ENCODE peak calls at places on chromosomes 7 and 10, in five cellular contexts. One of them, this sample, is unnamed.

GRCh38 chr10:125127110-125127509 is 33.3 kb downstream of the CTBP2 start:
- DNase-seq in endodermal cell: no peak
- DNase-seq in stimulated activated CD4-positive, alpha-beta T cell treated with anti-CD3 and anti-CD28 coated beads, TNF-alpha, amount 100 ng/mL, for 24 hours: no peak
- DNase-seq in cardiac muscle cell: no peak
- DNase-seq in GM12865: no peak
- DNase-seq in this sample: no peak

GRCh38 chr7:27064169-27064568 is 31.6 kb downstream of the HOXA1 start:
- DNase-seq in GM12865: no peak
- DNase-seq in endodermal cell: no peak
- DNase-seq in stimulated activated CD4-positive, alpha-beta T cell treated with anti-CD3 and anti-CD28 coated beads, TNF-alpha, amount 100 ng/mL, for 24 hours: no peak
- DNase-seq in cardiac muscle cell: no peak
- DNase-seq in this sample: no peak

GRCh38 chr7:140680886-140681285 is 8.1 kb downstream of the ADCK2 start:
- DNase-seq in stimulated activated CD4-positive, alpha-beta T cell treated with anti-CD3 and anti-CD28 coated beads, TNF-alpha, amount 100 ng/mL, for 24 hours: no peak
- DNase-seq in endodermal cell: no peak
- DNase-seq in cardiac muscle cell: no peak
- DNase-seq in GM12865: no peak
- DNase-seq in this sample: no peak

GRCh38 chr7:150940446-150941102 is 37.5 kb downstream of the KCNH2 start:
- DNase-seq in GM12865: no peak
- DNase-seq in stimulated activated CD4-positive, alpha-beta T cell treated with anti-CD3 and anti-CD28 coated beads, TNF-alpha, amount 100 ng/mL, for 24 hours: no peak
- DNase-seq in endodermal cell: no peak
- DNase-seq in cardiac muscle cell: no peak
- DNase-seq in this sample: no peak

GRCh38 chr10:46557319-46558140 is 1.1 kb upstream of the GPRIN2 start:
- DNase-seq in stimulated activated CD4-positive, alpha-beta T cell treated with anti-CD3 and anti-CD28 coated beads, TNF-alpha, amount 100 ng/mL, for 24 hours: no peak
- DNase-seq in endodermal cell: peak; percentile 81
- DNase-seq in GM12865: no peak
- DNase-seq in cardiac muscle cell: no peak
- DNase-seq in this sample: peak; percentile 0

GRCh38 chr7:128827248-128827958 is 2.8 kb upstream of the FLNC start:
- DNase-seq in cardiac muscle cell: peak; percentile 74
- DNase-seq in GM12865: no peak
- DNase-seq in endodermal cell: peak; percentile 80
- DNase-seq in stimulated activated CD4-positive, alpha-beta T cell treated with anti-CD3 and anti-CD28 coated beads, TNF-alpha, amount 100 ng/mL, for 24 hours: no peak
- DNase-seq in this sample: no peak

GRCh38 chr10:24849051-24849450 is 103.4 kb downstream of the PRTFDC1 start:
- DNase-seq in GM12865: no peak
- DNase-seq in stimulated activated CD4-positive, alpha-beta T cell treated with anti-CD3 and anti-CD28 coated beads, TNF-alpha, amount 100 ng/mL, for 24 hours: no peak
- DNase-seq in endodermal cell: no peak
- DNase-seq in cardiac muscle cell: peak; percentile 42
- DNase-seq in this sample: no peak

GRCh38 chr7:105001652-105002184 is 12.3 kb upstream of the KMT2E start:
- DNase-seq in cardiac muscle cell: no peak
- DNase-seq in GM12865: no peak
- DNase-seq in stimulated activated CD4-positive, alpha-beta T cell treated with anti-CD3 and anti-CD28 coated beads, TNF-alpha, amount 100 ng/mL, for 24 hours: no peak
- DNase-seq in endodermal cell: no peak
- DNase-seq in this sample: no peak

GRCh38 chr10:11255796-11256444 is 238.2 kb downstream of the CELF2 start:
- DNase-seq in endodermal cell: no peak
- DNase-seq in GM12865: peak; percentile 54
- DNase-seq in stimulated activated CD4-positive, alpha-beta T cell treated with anti-CD3 and anti-CD28 coated beads, TNF-alpha, amount 100 ng/mL, for 24 hours: no peak
- DNase-seq in cardiac muscle cell: no peak
- DNase-seq in this sample: peak; percentile 88

GRCh38 chr10:100347568-100348195 is 649 bp downstream of the SCD start:
- DNase-seq in cardiac muscle cell: no peak
- DNase-seq in stimulated activated CD4-positive, alpha-beta T cell treated with anti-CD3 and anti-CD28 coated beads, TNF-alpha, amount 100 ng/mL, for 24 hours: no peak
- DNase-seq in endodermal cell: no peak
- DNase-seq in GM12865: no peak
- DNase-seq in this sample: no peak

GRCh38 chr7:139989366-139990141 is 73.2 kb downstream of the PARP12 start:
- DNase-seq in cardiac muscle cell: no peak
- DNase-seq in GM12865: peak; percentile 28
- DNase-seq in endodermal cell: no peak
- DNase-seq in stimulated activated CD4-positive, alpha-beta T cell treated with anti-CD3 and anti-CD28 coated beads, TNF-alpha, amount 100 ng/mL, for 24 hours: no peak
- DNase-seq in this sample: no peak

GRCh38 chr10:132506711-132507466 is 30.7 kb upstream of the INPP5A start:
- DNase-seq in endodermal cell: peak; percentile 28
- DNase-seq in GM12865: no peak
- DNase-seq in cardiac muscle cell: peak; percentile 67
- DNase-seq in stimulated activated CD4-positive, alpha-beta T cell treated with anti-CD3 and anti-CD28 coated beads, TNF-alpha, amount 100 ng/mL, for 24 hours: no peak
- DNase-seq in this sample: no peak

GRCh38 chr10:70364772-70365091 is 17.7 kb downstream of the LRRC20 start:
- DNase-seq in GM12865: no peak
- DNase-seq in stimulated activated CD4-positive, alpha-beta T cell treated with anti-CD3 and anti-CD28 coated beads, TNF-alpha, amount 100 ng/mL, for 24 hours: no peak
- DNase-seq in cardiac muscle cell: no peak
- DNase-seq in endodermal cell: no peak
- DNase-seq in this sample: no peak

GRCh38 chr7:157714166-157715070 is 377.6 kb downstream of the DNAJB6 start:
- DNase-seq in endodermal cell: peak; percentile 30
- DNase-seq in stimulated activated CD4-positive, alpha-beta T cell treated with anti-CD3 and anti-CD28 coated beads, TNF-alpha, amount 100 ng/mL, for 24 hours: no peak
- DNase-seq in GM12865: no peak
- DNase-seq in cardiac muscle cell: no peak
- DNase-seq in this sample: no peak

GRCh38 chr10:107487284-107487683 is 322.8 kb upstream of the SORCS1 start:
- DNase-seq in GM12865: no peak
- DNase-seq in stimulated activated CD4-positive, alpha-beta T cell treated with anti-CD3 and anti-CD28 coated beads, TNF-alpha, amount 100 ng/mL, for 24 hours: no peak
- DNase-seq in cardiac muscle cell: no peak
- DNase-seq in endodermal cell: no peak
- DNase-seq in this sample: no peak

GRCh38 chr7:146661929-146662328 is 545.3 kb downstream of the CNTNAP2 start:
- DNase-seq in GM12865: no peak
- DNase-seq in stimulated activated CD4-positive, alpha-beta T cell treated with anti-CD3 and anti-CD28 coated beads, TNF-alpha, amount 100 ng/mL, for 24 hours: no peak
- DNase-seq in cardiac muscle cell: no peak
- DNase-seq in endodermal cell: no peak
- DNase-seq in this sample: no peak

GRCh38 chr10:104072786-104073185 is 12.9 kb downstream of the COL17A1 start:
- DNase-seq in endodermal cell: peak; percentile 21
- DNase-seq in stimulated activated CD4-positive, alpha-beta T cell treated with anti-CD3 and anti-CD28 coated beads, TNF-alpha, amount 100 ng/mL, for 24 hours: no peak
- DNase-seq in GM12865: no peak
- DNase-seq in cardiac muscle cell: no peak
- DNase-seq in this sample: no peak

GRCh38 chr7:155490697-155491628 is 33.0 kb downstream of the EN2 start:
- DNase-seq in GM12865: peak; percentile 35
- DNase-seq in cardiac muscle cell: peak; percentile 64
- DNase-seq in stimulated activated CD4-positive, alpha-beta T cell treated with anti-CD3 and anti-CD28 coated beads, TNF-alpha, amount 100 ng/mL, for 24 hours: no peak
- DNase-seq in endodermal cell: peak; percentile 77
- DNase-seq in this sample: no peak

GRCh38 chr10:63605568-63605967 is 84.4 kb downstream of the REEP3 start:
- DNase-seq in cardiac muscle cell: no peak
- DNase-seq in endodermal cell: no peak
- DNase-seq in stimulated activated CD4-positive, alpha-beta T cell treated with anti-CD3 and anti-CD28 coated beads, TNF-alpha, amount 100 ng/mL, for 24 hours: no peak
- DNase-seq in GM12865: no peak
- DNase-seq in this sample: no peak

This sample was measured in MM.1S.